ENCODE peak calls at places on chromosome 6, in eight cellular contexts. Q is cardiac fibroblast, I is MM.1S, E is foreskin fibroblast, G is brain microvascular endothelial cell, S is Peyer's patch, T is HCT116, V is choroid plexus epithelial cell. X is an unnamed sample.

GRCh38 chr6:105326838-105327745 is 75.8 kb downstream of the PREP start:
- DNase-seq in I (no peak), E (peak; percentile 89), Q (peak; percentile 52), G (peak; percentile 64), T (peak; percentile 94), S (no peak), V (peak; percentile 40), X (peak; percentile 38)

GRCh38 chr6:14321992-14322772 is 204.6 kb downstream of the CD83 start:
- DNase-seq in I (no peak), Q (no peak), G (no peak), S (peak; percentile 54), T (peak; percentile 4), E (no peak), V (peak; percentile 7), X (peak; percentile 8)

GRCh38 chr6:797479-798077 is 104.6 kb upstream of the EXOC2 start:
- DNase-seq in I (peak; percentile 57), S (peak; percentile 74), G (peak; percentile 55), Q (peak; percentile 71), V (peak; percentile 81), T (peak; percentile 41), E (peak; percentile 86), X (peak; percentile 70)

GRCh38 chr6:130132286-130132701 is 90.5 kb downstream of the SAMD3 start:
- DNase-seq in I (no peak), E (no peak), Q (no peak), S (peak; percentile 55), V (no peak), G (no peak), T (no peak), X (no peak)

GRCh38 chr6:63352587-63353281 is 33.0 kb upstream of the LGSN start:
- DNase-seq in G (peak; percentile 44), Q (peak; percentile 68), E (peak; percentile 66), S (peak; percentile 55), T (peak; percentile 36), I (peak; percentile 69), V (peak; percentile 75), X (peak; percentile 78)

GRCh38 chr6:130494745-130495144 is 128.9 kb downstream of the TMEM200A start:
- DNase-seq in I (no peak), E (peak; percentile 61), G (peak; percentile 17), Q (peak; percentile 49), T (no peak), V (peak; percentile 51), S (no peak), X (peak; percentile 33)

GRCh38 chr6:1620504-1621327 is 11.0 kb downstream of the FOXC1 start:
- DNase-seq in S (no peak), G (no peak), T (no peak), Q (no peak), V (no peak), E (no peak), I (no peak), X (no peak)

GRCh38 chr6:82040405-82041221 is 206.9 kb downstream of the IBTK start:
- DNase-seq in E (peak; percentile 82), S (peak; percentile 55), I (peak; percentile 47), G (peak; percentile 64), Q (peak; percentile 73), V (peak; percentile 79), T (peak; percentile 42), X (peak; percentile 65)

GRCh38 chr6:141110486-141110885 is 1022.2 kb upstream of the GJE1 start:
- DNase-seq in S (no peak), V (peak; percentile 44), I (no peak), T (no peak), G (no peak), Q (peak; percentile 88), E (peak; percentile 53), X (no peak)

GRCh38 chr6:128725271-128726233 is 157.4 kb upstream of the LAMA2 start:
- DNase-seq in Q (peak; percentile 67), T (peak; percentile 41), I (no peak), V (peak; percentile 69), G (peak; percentile 34), E (peak; percentile 73), S (no peak), X (peak; percentile 47)

GRCh38 chr6:17725083-17725482 is 18.4 kb upstream of the NUP153 start:
- DNase-seq in T (no peak), G (peak; percentile 27), V (peak; percentile 65), Q (peak; percentile 59), S (no peak), E (peak; percentile 26), I (no peak), X (peak; percentile 63)

GRCh38 chr6:170306324-170307079 is at the start of gene FAM120B:
- DNase-seq in I (peak; percentile 88), S (peak; percentile 98), T (peak; percentile 86), Q (peak; percentile 95), V (peak; percentile 96), E (peak; percentile 99), G (peak; percentile 91), X (peak; percentile 95)

GRCh38 chr6:111692327-111693164 is 86.9 kb upstream of the TRAF3IP2 start:
- DNase-seq in V (no peak), E (peak; percentile 58), I (no peak), T (no peak), Q (no peak), S (peak; percentile 61), G (no peak), X (no peak)

GRCh38 chr6:163311830-163312229 is 102.7 kb upstream of the QKI start:
- DNase-seq in E (no peak), S (no peak), V (no peak), G (peak; percentile 37), I (no peak), T (peak; percentile 16), Q (peak; percentile 36), X (no peak)

GRCh38 chr6:7050911-7051779 is 56.6 kb upstream of the RREB1 start:
- DNase-seq in S (peak; percentile 82), I (no peak), E (peak; percentile 57), G (peak; percentile 82), Q (peak; percentile 74), T (no peak), V (peak; percentile 73), X (peak; percentile 40)

GRCh38 chr6:57248311-57248895 is 26.3 kb upstream of the RAB23 start:
- DNase-seq in E (no peak), T (no peak), Q (no peak), G (no peak), V (no peak), I (no peak), S (no peak), X (no peak)

GRCh38 chr6:9467746-9468145 is 947.1 kb downstream of the TFAP2A start:
- DNase-seq in T (no peak), E (peak; percentile 91), S (no peak), I (no peak), G (peak; percentile 78), Q (peak; percentile 53), V (peak; percentile 87), X (peak; percentile 79)

GRCh38 chr6:42326248-42326647 is 108.6 kb upstream of the MRPS10 start:
- DNase-seq in S (no peak), Q (no peak), G (no peak), V (no peak), I (no peak), T (no peak), E (no peak), X (no peak)

GRCh38 chr6:15481892-15482291 is 180.9 kb downstream of the DTNBP1 start:
- DNase-seq in T (no peak), E (no peak), V (no peak), S (no peak), G (no peak), Q (no peak), I (peak; percentile 82), X (no peak)

GRCh38 chr6:68572525-68572924 is 62.6 kb upstream of the ADGRB3 start:
- DNase-seq in G (peak; percentile 5), T (no peak), S (no peak), Q (peak; percentile 38), E (peak; percentile 39), V (peak; percentile 43), I (peak; percentile 83), X (no peak)
- TF ChIP-seq CTCF in G (peak; percentile 72), T (no peak), S (no peak), Q (peak; percentile 52), E (no peak), V (peak; percentile 49), I (peak; percentile 83), X (peak; percentile 20)

DNA sequence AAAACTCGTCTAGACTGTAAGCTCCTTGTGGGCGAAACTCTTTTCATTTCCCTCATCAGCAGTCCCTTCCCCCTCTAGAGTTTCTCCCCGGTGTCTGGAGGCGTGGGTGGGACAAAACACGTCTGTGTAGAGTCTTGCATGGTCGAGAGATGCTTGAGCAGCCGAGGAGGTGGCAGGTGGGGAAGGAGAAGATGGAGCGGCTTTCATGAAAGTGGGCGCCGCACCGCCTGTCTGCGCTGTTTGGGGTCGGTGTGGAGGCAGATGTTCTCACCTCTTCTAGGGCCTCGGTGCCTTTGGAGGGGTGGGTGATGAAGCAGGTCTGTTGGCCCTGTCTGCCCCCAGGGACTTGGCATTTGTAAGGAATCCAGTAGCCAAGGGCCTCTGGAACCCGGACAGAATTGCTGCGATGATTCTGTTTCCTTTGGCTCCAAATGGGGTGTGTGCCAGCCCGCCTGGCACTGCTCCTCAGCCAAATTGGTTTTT is 1.2 kb downstream of the BRPF3 start:
- DNase-seq in T (no peak), S (no peak), G (no peak), I (no peak), V (no peak), Q (peak; percentile 4), E (no peak), X (no peak)
- H3K4me3 ChIP-seq in T (peak overlapping the region; percentile 53), S (peak overlapping the region; percentile 98), G (peak overlapping the region; percentile 75), I (peak overlapping the region; percentile 91), V (peak overlapping the region; percentile 77), Q (peak overlapping the region; percentile 75), E (peak overlapping the region; percentile 55), X (peak overlapping the region; percentile 83)

GRCh38 chr6:13275435-13275989 is 52.8 kb downstream of the TBC1D7 start:
- DNase-seq in G (no peak), V (no peak), I (no peak), S (no peak), T (no peak), E (no peak), Q (no peak), X (no peak)

GRCh38 chr6:13278991-13279390 is 49.3 kb downstream of the TBC1D7 start:
- DNase-seq in I (no peak), G (no peak), E (peak; percentile 89), Q (no peak), T (no peak), V (no peak), S (no peak), X (peak; percentile 86)

GRCh38 chr6:13280253-13280652 is 48.1 kb downstream of the TBC1D7 start:
- DNase-seq in S (no peak), T (no peak), I (no peak), E (no peak), G (no peak), Q (no peak), V (no peak), X (no peak)

GRCh38 chr6:13277231-13277630 is 51.1 kb downstream of the TBC1D7 start:
- DNase-seq in I (no peak), Q (no peak), G (no peak), T (no peak), E (no peak), S (no peak), V (no peak), X (no peak)

DNA sequence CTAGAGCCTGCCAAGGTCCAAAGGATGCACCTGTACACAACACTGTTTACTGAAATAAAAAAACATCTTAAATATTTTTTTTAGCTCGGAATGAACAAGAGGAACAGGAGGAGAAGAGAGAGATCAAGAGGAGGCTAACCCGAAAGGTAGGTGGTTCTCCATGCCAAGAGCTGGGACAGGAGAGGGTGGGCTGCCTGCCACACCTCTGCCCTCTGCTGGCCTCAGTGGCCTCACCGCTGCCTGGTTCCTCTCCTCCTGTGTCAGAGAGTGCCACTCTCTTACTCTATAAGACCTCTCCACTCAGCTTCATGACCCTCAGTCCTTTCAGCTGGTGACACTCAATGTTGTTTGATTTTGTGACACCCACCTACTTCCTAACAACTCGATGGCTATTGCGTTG is 50.2 kb downstream of the TBC1D7 start:
- DNase-seq in V (no peak), I (peak; percentile 30), S (peak; percentile 65), Q (no peak), E (no peak), G (no peak), T (no peak), X (no peak)
- TF ChIP-seq CTCF in V (no peak), I (peak; percentile 46), S (no peak), Q (no peak), E (peak; percentile 4), G (no peak), T (peak; percentile 6), X (no peak)

GRCh38 chr6:146027586-146028249 is 1.1 kb upstream of the GRM1 start:
- DNase-seq in Q (peak; percentile 1), T (no peak), S (no peak), V (peak; percentile 6), E (no peak), I (no peak), G (no peak), X (no peak)
- H3K4me3 ChIP-seq in Q (no peak overlapping the region), T (no peak overlapping the region), S (no peak overlapping the region), V (no peak overlapping the region), E (no peak overlapping the region), I (no peak overlapping the region), G (no peak overlapping the region), X (no peak overlapping the region)